ENCODE peak calls at places on chromosomes 13 and 19, in eight cellular contexts. I, S, U, F, C, H, N and X are unnamed samples.
A peak's percentile ranks its signal among the peaks of the same experiment; 100 is the strongest.

GRCh38 chr13:50291611-50292010 is 276.4 kb downstream of the KCNRG start:
- DNase-seq in I (no peak), S (no peak), U (peak; percentile 16), F (no peak), C (no peak), H (no peak), N (no peak), X (no peak)

GRCh38 chr13:75226092-75226491 is 255.9 kb downstream of the TBC1D4 start:
- DNase-seq in I (no peak), S (no peak), U (no peak), F (no peak), C (no peak), H (no peak), N (no peak), X (no peak)

GRCh38 chr19:20077791-20078463 is at the start of gene ZNF90:
- DNase-seq in I (peak; percentile 90), S (peak; percentile 92), U (peak; percentile 91), F (peak; percentile 93), C (peak; percentile 96), H (peak; percentile 92), N (peak; percentile 94), X (peak; percentile 27)

GRCh38 chr19:4390017-4390861 is 10.1 kb downstream of the SH3GL1 start:
- DNase-seq in I (peak; percentile 82), S (peak; percentile 55), U (no peak), F (no peak), C (no peak), H (peak; percentile 30), N (peak; percentile 63), X (no peak)

GRCh38 chr13:83829800-83830199 is 52.5 kb downstream of the SLITRK1 start:
- DNase-seq in I (no peak), S (no peak), U (no peak), F (no peak), C (no peak), H (no peak), N (no peak), X (no peak)

GRCh38 chr13:30792257-30793000 is 57.1 kb downstream of the ALOX5AP start:
- DNase-seq in I (peak; percentile 80), S (peak; percentile 77), U (peak; percentile 84), F (no peak), C (peak; percentile 88), H (peak; percentile 50), N (peak; percentile 95), X (no peak)

GRCh38 chr19:6802336-6803035 is 30.0 kb downstream of the VAV1 start:
- DNase-seq in I (peak; percentile 85), S (peak; percentile 30), U (no peak), F (peak; percentile 96), C (no peak), H (peak; percentile 60), N (no peak), X (peak; percentile 21)

GRCh38 chr13:113205428-113205931 is 3.0 kb downstream of the PCID2 start:
- DNase-seq in I (no peak), S (no peak), U (no peak), F (no peak), C (no peak), H (no peak), N (peak; percentile 83), X (no peak)

GRCh38 chr13:23616228-23616627 is 46.0 kb downstream of the TNFRSF19 start:
- DNase-seq in I (no peak), S (no peak), U (no peak), F (no peak), C (no peak), H (no peak), N (no peak), X (no peak)

GRCh38 chr13:40377783-40378182 is 288.7 kb downstream of the FOXO1 start:
- DNase-seq in I (no peak), S (no peak), U (peak; percentile 26), F (no peak), C (no peak), H (no peak), N (peak; percentile 20), X (no peak)

GRCh38 chr13:109205315-109205714 is 575.9 kb downstream of the MYO16 start:
- DNase-seq in I (no peak), S (no peak), U (no peak), F (no peak), C (no peak), H (no peak), N (no peak), X (no peak)

GRCh38 chr19:52190679-52191293 is 934 bp downstream of the PPP2R1A start:
- DNase-seq in I (peak; percentile 82), S (no peak), U (no peak), F (peak; percentile 50), C (no peak), H (peak; percentile 55), N (peak; percentile 43), X (no peak)

GRCh38 chr19:35164418-35164817 is 9.9 kb downstream of the FXYD5 start:
- DNase-seq in I (no peak), S (no peak), U (no peak), F (no peak), C (no peak), H (no peak), N (no peak), X (no peak)

GRCh38 chr13:76759877-76760276 is 126.3 kb downstream of the KCTD12 start:
- DNase-seq in I (no peak), S (no peak), U (no peak), F (no peak), C (no peak), H (no peak), N (peak; percentile 36), X (no peak)

GRCh38 chr13:76762731-76763130 is 123.5 kb downstream of the KCTD12 start:
- DNase-seq in I (no peak), S (no peak), U (no peak), F (no peak), C (no peak), H (no peak), N (peak; percentile 42), X (no peak)

GRCh38 chr13:76754414-76754813 is 131.8 kb downstream of the KCTD12 start:
- DNase-seq in I (no peak), S (no peak), U (no peak), F (no peak), C (peak; percentile 9), H (no peak), N (peak; percentile 79), X (no peak)

GRCh38 chr13:76758738-76759137 is 127.5 kb downstream of the KCTD12 start:
- DNase-seq in I (no peak), S (no peak), U (no peak), F (no peak), C (no peak), H (no peak), N (peak; percentile 29), X (no peak)

DNA sequence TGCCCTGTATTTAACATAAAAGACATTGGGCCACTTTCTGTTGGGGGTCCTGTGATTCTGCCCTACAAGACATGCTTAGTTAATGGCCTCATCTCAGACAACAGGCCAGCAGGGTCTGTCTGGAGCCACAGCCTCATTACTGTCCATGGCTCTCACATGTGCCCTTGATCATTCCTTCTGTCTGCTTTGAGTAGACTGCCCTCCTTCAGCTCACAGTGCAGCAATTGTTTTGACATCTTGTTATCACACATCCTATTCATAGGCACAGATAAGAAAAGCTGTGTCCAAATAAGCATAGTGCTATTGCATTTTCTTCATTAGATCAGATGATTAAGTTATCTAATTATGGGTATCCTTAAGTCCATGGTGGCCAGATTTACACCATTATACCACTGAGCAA is 127.9 kb downstream of the KCTD12 start:
- DNase-seq in I (no peak), S (no peak), U (no peak), F (no peak), C (peak; percentile 55), H (no peak), N (peak; percentile 30), X (no peak)
- H3K4me3 ChIP-seq in I (no peak overlapping the region), S (no peak overlapping the region), U (no peak overlapping the region), F (no peak overlapping the region), C (no peak overlapping the region), H (no peak overlapping the region), N (no peak overlapping the region), X (no peak overlapping the region)

DNA sequence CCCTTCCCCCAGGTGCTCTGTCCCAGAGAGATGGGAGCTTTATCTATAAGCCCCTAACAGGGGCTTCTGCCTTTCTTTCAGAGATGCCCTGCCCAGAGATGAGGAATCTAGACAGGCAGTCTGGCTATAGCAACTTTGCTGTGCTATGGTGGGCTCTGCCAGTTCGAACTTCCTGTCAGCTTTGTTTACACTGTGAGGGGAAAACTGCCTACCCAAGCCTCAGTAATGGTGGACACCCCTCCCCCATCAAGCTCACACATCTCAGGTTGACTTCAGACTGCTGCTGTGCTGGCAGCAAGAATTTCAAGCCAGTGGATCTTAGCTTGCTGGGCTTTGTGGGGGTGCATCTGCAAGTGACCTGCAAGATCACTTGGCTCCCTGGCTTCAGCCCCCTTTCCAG is 21.5 kb downstream of the CYSLTR2 start:
- DNase-seq in I (no peak), S (no peak), U (no peak), F (no peak), C (no peak), H (no peak), N (no peak), X (no peak)
- H3K4me3 ChIP-seq in I (no peak overlapping the region), S (no peak overlapping the region), U (no peak overlapping the region), F (no peak overlapping the region), C (no peak overlapping the region), H (no peak overlapping the region), N (no peak overlapping the region), X (no peak overlapping the region)

GRCh38 chr19:3275583-3276340 is 51.3 kb downstream of the CELF5 start:
- DNase-seq in I (peak; percentile 93), S (peak; percentile 32), U (no peak), F (peak; percentile 95), C (peak; percentile 99), H (peak; percentile 91), N (peak; percentile 64), X (no peak)

GRCh38 chr19:3272952-3273351 is 48.5 kb downstream of the CELF5 start:
- DNase-seq in I (no peak), S (no peak), U (no peak), F (no peak), C (no peak), H (no peak), N (no peak), X (no peak)

GRCh38 chr19:3276341-3276799 is 51.9 kb downstream of the CELF5 start:
- DNase-seq in I (peak; percentile 76), S (no peak), U (no peak), F (peak; percentile 74), C (peak; percentile 77), H (peak; percentile 72), N (no peak), X (no peak)

GRCh38 chr19:3274245-3275067 is 50.0 kb downstream of the CELF5 start:
- DNase-seq in I (no peak), S (no peak), U (no peak), F (no peak), C (no peak), H (no peak), N (no peak), X (no peak)

DNA sequence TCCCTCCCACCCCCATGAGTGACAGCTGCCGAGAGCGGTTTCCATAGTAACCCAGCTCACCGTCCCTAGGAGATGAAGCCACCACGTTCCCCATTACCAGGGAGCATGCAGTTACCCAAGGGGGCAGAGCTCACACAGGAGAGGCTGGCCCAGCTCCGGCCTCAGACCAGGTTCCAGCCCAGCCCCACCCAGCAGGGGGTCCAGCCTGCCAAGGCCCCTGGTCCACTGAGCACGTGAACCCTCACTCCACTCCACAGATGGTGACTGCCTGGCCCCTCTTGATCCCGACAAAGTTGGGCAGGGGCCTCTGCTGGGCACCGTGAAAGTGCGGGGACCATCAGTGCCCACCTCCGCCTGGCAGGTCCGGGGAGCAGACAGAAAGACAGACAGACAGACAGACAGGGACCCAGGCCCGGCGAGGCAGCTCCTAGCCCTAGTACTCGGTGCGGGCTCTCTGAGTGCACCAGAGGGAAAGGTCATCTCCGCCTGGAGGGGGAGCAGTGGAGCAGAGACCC is 50.7 kb downstream of the CELF5 start:
- DNase-seq in I (no peak), S (no peak), U (no peak), F (peak; percentile 80), C (peak; percentile 46), H (no peak), N (no peak), X (no peak)
- H3K4me3 ChIP-seq in I (peak overlapping the region; percentile 73), S (peak overlapping the region; percentile 55), U (peak overlapping the region; percentile 25), F (peak overlapping the region; percentile 70), C (peak overlapping the region; percentile 55), H (peak overlapping the region; percentile 54), N (peak overlapping the region; percentile 60), X (peak overlapping the region; percentile 13)

GRCh38 chr19:1153891-1154730 is 20.0 kb downstream of the SBNO2 start:
- DNase-seq in I (peak; percentile 81), S (no peak), U (no peak), F (no peak), C (no peak), H (no peak), N (no peak), X (no peak)
- H3K4me3 ChIP-seq in I (peak overlapping the region; percentile 62), S (peak overlapping the region; percentile 55), U (no peak overlapping the region), F (no peak overlapping the region), C (no peak overlapping the region), H (no peak overlapping the region), N (peak overlapping the region; percentile 53), X (peak overlapping the region; percentile 32)